ENCODE peak calls at places on chromosomes 5 and 9, in ten cellular contexts. J is HFF-Myc; S is A673; M is kidney tubule cell; B is Ammon's horn; L is cardiac muscle cell; H is NCI-H1417; R is bronchial epithelial cell; E is activated T-helper 9 cell treated with anti-CD3 and anti-CD28 coated beads, Interleukin-2, amount 50 U/mL, for 16 hours; A is stimulated activated CD4-positive, alpha-beta T cell treated with anti-CD3 and anti-CD28 coated beads, Interleukin-12 subunit alpha, Interleukin-12 subunit beta, amount 100 ng/mL, for 24 hours. Z is an unnamed sample.

GRCh38 chr5:159902444-159903121 is 13.7 kb upstream of the ADRA1B start:
- DNase-seq in A (no peak), S (no peak), L (no peak), E (no peak), J (no peak), B (no peak), H (no peak), M (peak; percentile 97), R (peak; percentile 94), Z (no peak)

GRCh38 chr5:38478166-38478565 is 78.3 kb downstream of the LIFR start:
- DNase-seq in H (no peak), E (no peak), S (no peak), J (no peak), R (no peak), B (no peak), A (no peak), L (no peak), M (no peak), Z (no peak)

GRCh38 chr5:40679998-40680681 is 425 bp downstream of the PTGER4 start:
- DNase-seq in M (no peak), H (peak; percentile 79), B (no peak), L (no peak), R (no peak), J (no peak), E (no peak), A (no peak), S (peak; percentile 4), Z (no peak)

GRCh38 chr5:169577966-169578365 is 5.6 kb upstream of the SPDL1 start:
- DNase-seq in S (no peak), R (no peak), H (no peak), B (no peak), L (peak; percentile 17), M (peak; percentile 18), E (no peak), A (no peak), J (no peak), Z (peak; percentile 27)

GRCh38 chr5:40879163-40879942 is 29.9 kb upstream of the C7 start:
- DNase-seq in R (peak; percentile 18), M (peak; percentile 33), A (no peak), E (no peak), L (peak; percentile 17), B (peak; percentile 9), S (peak; percentile 57), H (no peak), J (no peak), Z (peak; percentile 46)

GRCh38 chr5:177576169-177576568 is 15.8 kb upstream of the TMED9 start:
- DNase-seq in L (no peak), S (no peak), H (no peak), B (no peak), J (no peak), A (no peak), M (no peak), E (no peak), R (peak; percentile 64), Z (no peak)

GRCh38 chr9:75064307-75065025 is 23.5 kb downstream of the NMRK1 start:
- DNase-seq in J (no peak), R (peak; percentile 30), A (no peak), E (no peak), H (no peak), S (no peak), L (no peak), M (peak; percentile 18), B (peak; percentile 25), Z (peak; percentile 81)

GRCh38 chr5:139709587-139710369 is 61.6 kb downstream of the CXXC5 start:
- DNase-seq in R (no peak), A (no peak), S (peak; percentile 93), E (no peak), J (no peak), H (peak; percentile 72), B (peak; percentile 20), L (no peak), M (no peak), Z (no peak)

GRCh38 chr9:101485873-101486692 is 47.6 kb upstream of the RNF20 start:
- DNase-seq in B (peak; percentile 49), E (no peak), H (peak; percentile 96), M (peak; percentile 51), R (peak; percentile 28), J (no peak), S (no peak), A (no peak), L (peak; percentile 63), Z (peak; percentile 65)

GRCh38 chr5:14400085-14400484 is 181.5 kb upstream of the OTULINL start:
- DNase-seq in R (peak; percentile 35), J (peak; percentile 65), M (peak; percentile 66), L (no peak), B (no peak), A (no peak), E (no peak), S (peak; percentile 83), H (no peak), Z (peak; percentile 64)

GRCh38 chr5:8081179-8081578 is 212.2 kb downstream of the MTRR start:
- DNase-seq in E (no peak), J (no peak), M (no peak), A (no peak), L (no peak), H (peak; percentile 81), S (no peak), R (no peak), B (no peak), Z (no peak)

GRCh38 chr9:23117621-23118020 is 671.0 kb downstream of the DMRTA1 start:
- DNase-seq in J (no peak), R (peak; percentile 69), S (no peak), A (no peak), H (no peak), M (peak; percentile 83), E (no peak), L (peak; percentile 8), B (no peak), Z (peak; percentile 21)

GRCh38 chr9:22005700-22006605 is 3.2 kb downstream of the CDKN2B start:
- DNase-seq in R (no peak), E (no peak), A (no peak), B (no peak), L (no peak), H (no peak), J (no peak), S (no peak), M (no peak), Z (no peak)

GRCh38 chr9:92964981-92965758 is 17.8 kb downstream of the FGD3 start:
- DNase-seq in R (no peak), B (peak; percentile 36), L (no peak), M (no peak), A (no peak), S (no peak), J (no peak), H (no peak), E (no peak), Z (no peak)

GRCh38 chr9:136115641-136116359 is 2.9 kb downstream of the TMEM250 start:
- DNase-seq in A (no peak), L (no peak), S (no peak), M (no peak), J (no peak), H (no peak), E (no peak), B (no peak), R (no peak), Z (no peak)

GRCh38 chr9:87950765-87951488 is 23.4 kb downstream of the CDK20 start:
- DNase-seq in H (no peak), M (peak; percentile 49), J (no peak), B (no peak), R (peak; percentile 35), L (peak; percentile 44), E (no peak), A (no peak), S (peak; percentile 63), Z (peak; percentile 34)

GRCh38 chr5:171454549-171454948 is 35.1 kb downstream of the FGF18 start:
- DNase-seq in H (no peak), M (no peak), E (no peak), R (no peak), A (no peak), S (no peak), J (no peak), L (peak; percentile 58), B (no peak), Z (no peak)

GRCh38 chr5:33641722-33642505 is 201.1 kb downstream of the TARS1 start:
- DNase-seq in E (no peak), R (peak; percentile 4), S (no peak), J (no peak), A (no peak), M (peak; percentile 58), B (peak; percentile 7), H (no peak), L (no peak), Z (no peak)

GRCh38 chr5:97115932-97116331 is 26.5 kb downstream of the LIX1 start:
- DNase-seq in B (no peak), S (no peak), J (no peak), E (no peak), R (no peak), A (no peak), M (no peak), H (no peak), L (peak; percentile 95), Z (no peak)

GRCh38 chr5:174563899-174564298 is 160.5 kb upstream of the MSX2 start:
- DNase-seq in M (no peak), E (no peak), J (no peak), B (no peak), L (peak; percentile 14), R (no peak), H (no peak), S (no peak), A (no peak), Z (no peak)

GRCh38 chr9:135255033-135255842 is 167.8 kb downstream of the OLFM1 start:
- DNase-seq in M (no peak), L (no peak), H (no peak), R (no peak), B (no peak), E (no peak), S (no peak), A (no peak), J (no peak), Z (no peak)

GRCh38 chr9:121868611-121869010 is 217.2 kb downstream of the DAB2IP start:
- DNase-seq in M (no peak), S (no peak), E (no peak), R (no peak), A (no peak), H (no peak), B (no peak), J (no peak), L (no peak), Z (no peak)

Z was measured in AG20443.